ENCODE peak calls at places on chromosomes 5 and 9, in seven cellular contexts. L is HuH-7; X is mucosa of gallbladder; Q is stimulated activated naive CD8-positive, alpha-beta T cell treated with anti-CD3 and anti-CD28 coated beads, Interleukin-15, Interleukin-2, amounts not matched to agents 100 U/mL and 50 U/mL, for 24 hours; W is AG04450; C is Ammon's horn; S is breast epithelium. E is an unnamed sample.

GRCh38 chr5:78586251-78586650 is 62.3 kb downstream of the LHFPL2 start:
- DNase-seq in X (no peak), W (peak), Q (peak), S (no peak), C (peak), L (no peak), E (peak)

GRCh38 chr9:113614843-113615648 is 151.5 kb downstream of the RGS3 start:
- DNase-seq in Q (peak), W (no peak), L (no peak), S (no peak), C (no peak), X (peak), E (no peak)

GRCh38 chr5:157148734-157149615 is 6.3 kb upstream of the MED7 start:
- DNase-seq in L (peak), X (peak), S (no peak), Q (peak), C (peak), W (no peak), E (peak)

GRCh38 chr9:123996731-123997421 is 14.7 kb upstream of the LHX2 start:
- DNase-seq in Q (peak), L (no peak), C (no peak), S (no peak), X (no peak), W (no peak), E (peak)

GRCh38 chr9:124333180-124333579 is 75.4 kb downstream of the NEK6 start:
- DNase-seq in L (no peak), X (no peak), W (no peak), S (no peak), Q (no peak), C (no peak), E (no peak)

GRCh38 chr5:76521240-76521758 is 101.9 kb downstream of the F2RL2 start:
- DNase-seq in S (no peak), C (peak), W (no peak), X (no peak), Q (no peak), L (no peak), E (no peak)

GRCh38 chr9:32716439-32716838 is 66.9 kb upstream of the TMEM215 start:
- DNase-seq in S (no peak), L (no peak), W (no peak), X (no peak), Q (no peak), C (no peak), E (no peak)

GRCh38 chr5:134288610-134289009 is 62.7 kb upstream of the PPP2CA start:
- DNase-seq in C (no peak), L (no peak), Q (no peak), S (no peak), W (no peak), X (no peak), E (no peak)

GRCh38 chr9:135340143-135340655 is 139.4 kb upstream of the PPP1R26 start:
- DNase-seq in C (no peak), W (no peak), Q (no peak), S (peak), X (no peak), L (no peak), E (no peak)

GRCh38 chr5:135810188-135810943 is 24.1 kb upstream of the SLC25A48 start:
- DNase-seq in W (no peak), L (no peak), S (no peak), C (no peak), X (no peak), Q (no peak), E (no peak)

GRCh38 chr5:173802670-173803165 is 85.4 kb upstream of the CPEB4 start:
- DNase-seq in L (peak), Q (no peak), W (no peak), C (no peak), S (no peak), X (peak), E (peak)

GRCh38 chr5:132725745-132726144 is 11.6 kb downstream of the KIF3A start:
- DNase-seq in X (no peak), W (no peak), Q (no peak), S (no peak), C (no peak), L (no peak), E (no peak)

GRCh38 chr5:106759152-106759551 is 911.6 kb downstream of the EFNA5 start:
- DNase-seq in C (no peak), Q (no peak), L (no peak), W (no peak), S (no peak), X (no peak), E (no peak)

GRCh38 chr5:158553946-158554336 is 545.8 kb downstream of the EBF1 start:
- DNase-seq in S (no peak), Q (no peak), X (no peak), W (no peak), C (no peak), L (no peak), E (no peak)

GRCh38 chr5:152218694-152219093 is 186.4 kb downstream of the NMUR2 start:
- DNase-seq in C (no peak), W (no peak), S (no peak), X (no peak), L (no peak), Q (no peak), E (peak)

GRCh38 chr5:158953929-158954534 is 145.7 kb downstream of the EBF1 start:
- DNase-seq in W (no peak), X (no peak), S (no peak), L (no peak), Q (no peak), C (no peak), E (no peak)

GRCh38 chr5:141313711-141314110 is 6.9 kb downstream of the TAF7 start:
- DNase-seq in L (no peak), W (no peak), X (no peak), Q (no peak), S (no peak), C (no peak), E (no peak)

GRCh38 chr9:24257726-24258125 is 288.0 kb downstream of the IZUMO3 start:
- DNase-seq in L (no peak), S (no peak), W (no peak), X (no peak), Q (no peak), C (no peak), E (no peak)

GRCh38 chr5:152514827-152515397 is 109.8 kb upstream of the NMUR2 start:
- DNase-seq in X (no peak), S (no peak), L (peak), Q (no peak), W (no peak), C (peak), E (no peak)

GRCh38 chr5:43042176-43042625 is 2.1 kb upstream of the ANXA2R start:
- DNase-seq in X (peak), L (peak), W (no peak), C (no peak), S (peak), Q (peak), E (peak)

GRCh38 chr9:76810377-76810957 is 46.2 kb downstream of the PCA3 start:
- DNase-seq in L (peak), W (peak), Q (peak), S (no peak), C (peak), X (peak), E (peak)